ENCODE peak calls at places on chromosome 12, in seven cellular contexts. I is transverse colon, J is A549, A is stomach, K is HepG2, T is ovary, Q is esophagus muscularis mucosa. N is an unnamed sample.

GRCh38 chr12:57630891-57631433 is 2.0 kb downstream of the B4GALNT1 start:
- DNase-seq in I (no peak), J (no peak), A (no peak), K (no peak), T (no peak), Q (peak), N (no peak)

GRCh38 chr12:77116277-77116676 is 50.9 kb upstream of the E2F7 start:
- DNase-seq in I (no peak), J (no peak), A (no peak), K (no peak), T (no peak), Q (no peak), N (no peak)

GRCh38 chr12:53217930-53218307 is 10.9 kb upstream of the ITGB7 start:
- DNase-seq in I (no peak), J (no peak), A (no peak), K (no peak), T (no peak), Q (no peak), N (no peak)

GRCh38 chr12:117367006-117367638 is 5.7 kb upstream of the NOS1 start:
- DNase-seq in I (peak), J (peak), A (peak), K (peak), T (no peak), Q (no peak), N (peak)

GRCh38 chr12:46661161-46661845 is 164.5 kb downstream of the SLC38A4 start:
- DNase-seq in I (no peak), J (peak), A (no peak), K (peak), T (no peak), Q (no peak), N (no peak)

GRCh38 chr12:120944645-120945217 is 33.6 kb upstream of the HNF1A start:
- DNase-seq in I (peak), J (peak), A (peak), K (no peak), T (no peak), Q (no peak), N (peak)

GRCh38 chr12:69254046-69254445 is 14.7 kb downstream of the CPSF6 start:
- DNase-seq in I (no peak), J (peak), A (no peak), K (peak), T (no peak), Q (no peak), N (no peak)

GRCh38 chr12:95546491-95546813 is 4.8 kb downstream of the USP44 start:
- DNase-seq in I (no peak), J (no peak), A (no peak), K (no peak), T (no peak), Q (no peak), N (no peak)

GRCh38 chr12:45658066-45658465 is 71.4 kb upstream of the ARID2 start:
- DNase-seq in I (no peak), J (no peak), A (no peak), K (no peak), T (no peak), Q (no peak), N (no peak)

DNA sequence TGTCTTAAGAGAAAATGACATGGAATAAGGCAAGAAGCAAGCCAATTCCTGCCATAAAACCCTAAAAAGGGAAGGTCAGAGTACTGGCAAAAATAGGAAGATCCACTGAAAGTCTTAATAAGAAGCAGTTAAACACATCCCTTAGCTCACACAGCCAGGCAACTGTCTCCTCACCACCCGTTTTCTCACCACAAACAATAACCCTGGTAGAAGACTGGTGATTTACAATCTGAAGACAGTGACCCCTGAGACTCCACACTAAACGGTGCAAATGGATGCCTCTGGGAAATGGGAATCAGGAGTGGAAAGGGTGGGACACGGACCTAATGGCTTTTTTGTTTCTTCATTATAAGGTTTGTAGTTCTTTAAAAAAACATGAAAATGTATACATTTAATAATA is 37.4 kb downstream of the LGR5 start:
- DNase-seq in I (no peak), J (no peak), A (no peak), K (no peak), T (no peak), Q (no peak), N (no peak)
- H3K4me3 ChIP-seq in I (no peak), J (no peak), A (no peak), K (no peak), T (no peak), Q (no peak), N (no peak)

DNA sequence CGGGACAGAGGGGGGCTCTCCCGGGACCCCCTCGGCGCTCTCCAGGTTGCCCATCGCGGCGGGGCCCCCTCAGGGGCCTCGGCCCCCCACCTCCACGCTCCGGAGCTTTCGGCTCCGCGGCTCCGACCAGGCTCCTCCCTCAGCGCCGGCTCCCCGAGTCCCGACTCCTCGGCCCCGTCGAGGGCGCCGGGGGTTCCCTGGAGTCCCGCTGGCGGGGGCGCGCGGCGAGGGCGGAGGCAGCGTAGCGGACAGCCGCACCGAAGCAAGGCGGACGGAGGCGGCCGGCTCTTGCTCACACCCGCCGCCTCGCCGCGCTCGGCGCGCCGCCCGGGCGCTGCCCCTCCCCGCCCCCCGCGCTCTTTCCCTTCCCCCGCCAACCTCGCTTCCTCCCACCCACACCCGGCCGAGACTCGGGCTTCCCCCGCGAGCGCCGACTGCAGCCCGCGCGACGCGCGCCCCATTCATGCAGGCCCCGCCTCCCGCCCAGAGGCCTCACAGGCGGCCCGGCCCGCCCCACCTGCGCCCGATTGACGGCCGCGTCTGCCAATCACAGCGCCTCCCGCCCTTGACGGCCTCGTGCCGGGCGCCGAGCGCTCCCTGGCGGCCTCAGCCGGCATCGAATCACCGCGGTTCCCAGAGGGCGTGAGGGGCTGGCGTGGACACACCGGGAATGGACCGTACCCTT is at the start of gene FMNL3:
- DNase-seq in I (peak), J (peak), A (peak), K (peak), T (peak), Q (peak), N (peak)
- TF ChIP-seq EP300 in I (no peak), J (no peak), A (no peak), K (no peak), T (no peak), Q (no peak), N (peak)

DNA sequence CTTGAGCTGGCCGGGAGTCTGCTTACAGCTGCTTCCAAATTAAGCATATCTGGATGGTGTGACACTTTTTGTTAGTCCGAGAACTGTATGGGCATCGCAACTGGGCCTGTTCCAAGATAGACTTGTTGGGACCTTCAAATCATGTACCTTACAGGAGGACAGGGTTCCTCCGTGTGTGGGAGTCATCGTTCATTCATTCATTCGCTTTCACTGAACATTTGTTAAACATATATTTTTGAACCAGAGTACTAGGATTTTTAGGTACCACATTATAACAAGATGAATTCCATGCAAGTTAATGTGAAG is 387 bp upstream of the IPO8 start:
- DNase-seq in I (no peak), J (no peak), A (no peak), K (no peak), T (no peak), Q (no peak), N (no peak)
- H3K4me3 ChIP-seq in I (peak), J (peak), A (peak), K (peak), T (peak), Q (peak), N (peak)

GRCh38 chr12:5723711-5724252 is 221.3 kb downstream of the ANO2 start:
- DNase-seq in I (no peak), J (no peak), A (no peak), K (no peak), T (no peak), Q (no peak), N (no peak)
- TF ChIP-seq EP300 in I (no peak), J (no peak), A (no peak), K (no peak), T (no peak), Q (no peak), N (no peak)

DNA sequence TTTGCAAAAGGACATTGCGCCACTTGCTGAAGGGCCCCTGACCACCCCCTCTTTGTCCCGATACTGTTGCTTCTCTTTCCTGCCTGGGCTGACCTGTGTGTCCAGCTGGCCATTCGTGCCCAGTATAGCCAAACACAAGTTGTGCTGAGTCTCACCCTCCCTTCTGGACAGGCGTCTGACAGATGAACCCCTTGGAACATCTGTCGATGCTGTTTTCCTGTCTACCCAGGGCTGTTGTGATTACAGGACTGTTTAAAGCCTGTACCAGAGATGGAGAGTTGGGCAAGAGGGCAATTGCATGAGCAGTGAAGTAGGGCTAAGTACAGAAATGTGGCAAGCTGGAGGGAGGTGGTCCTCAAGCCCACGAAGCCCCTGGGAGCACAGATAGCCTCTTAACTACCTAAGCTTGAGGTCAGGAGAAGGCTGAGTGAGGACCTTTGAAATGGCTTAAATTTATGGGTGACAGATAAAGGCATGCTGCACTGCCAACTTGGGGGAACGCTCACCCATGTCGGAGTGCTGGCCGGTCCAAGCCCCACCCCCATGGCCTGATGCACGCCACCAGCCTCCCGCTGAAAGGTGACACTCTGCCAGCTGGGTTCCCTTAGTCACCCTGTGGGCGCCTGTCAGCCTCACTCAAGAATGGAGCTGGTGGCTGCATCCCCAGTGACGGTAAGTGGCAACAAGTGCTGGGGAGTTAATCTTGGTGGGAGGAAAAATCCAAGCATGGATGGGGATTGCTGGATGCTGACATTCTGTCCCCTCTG is 14.6 kb downstream of the ACACB start:
- DNase-seq in I (peak), J (no peak), A (peak), K (no peak), T (no peak), Q (no peak), N (no peak)
- H3K4me3 ChIP-seq in I (no peak), J (no peak), A (no peak), K (no peak), T (no peak), Q (no peak), N (no peak)